ENCODE peak calls at places on chromosomes 6 and 20, in six cellular contexts. One of them, this sample, is unnamed.
A peak's percentile ranks its signal among the peaks of the same experiment; 100 is the strongest.

GRCh38 chr6:3913958-3914337 is 64.8 kb downstream of the FAM50B start:
- DNase-seq in heart right ventricle: no peak
- DNase-seq in hepatocyte: no peak
- DNase-seq in GM06990: no peak
- DNase-seq in keratinocyte: no peak
- DNase-seq in fibroblast of the aortic adventitia: no peak
- DNase-seq in this sample: peak; percentile 18

GRCh38 chr6:16600026-16600425 is 161.2 kb downstream of the ATXN1 start:
- DNase-seq in heart right ventricle: no peak
- DNase-seq in hepatocyte: no peak
- DNase-seq in GM06990: no peak
- DNase-seq in keratinocyte: no peak
- DNase-seq in fibroblast of the aortic adventitia: no peak
- DNase-seq in this sample: no peak

GRCh38 chr20:60921021-60921622 is 330.9 kb upstream of the CDH4 start:
- DNase-seq in heart right ventricle: peak; percentile 43
- DNase-seq in hepatocyte: peak; percentile 66
- DNase-seq in GM06990: no peak
- DNase-seq in keratinocyte: no peak
- DNase-seq in fibroblast of the aortic adventitia: no peak
- DNase-seq in this sample: peak; percentile 10

GRCh38 chr20:54350415-54350814 is 125.0 kb upstream of the DOK5 start:
- DNase-seq in heart right ventricle: no peak
- DNase-seq in hepatocyte: no peak
- DNase-seq in GM06990: no peak
- DNase-seq in keratinocyte: no peak
- DNase-seq in fibroblast of the aortic adventitia: peak; percentile 67
- DNase-seq in this sample: peak; percentile 65

GRCh38 chr6:156617376-156617775 is 159.8 kb upstream of the ARID1B start:
- DNase-seq in heart right ventricle: no peak
- DNase-seq in hepatocyte: peak; percentile 72
- DNase-seq in GM06990: no peak
- DNase-seq in keratinocyte: peak; percentile 13
- DNase-seq in fibroblast of the aortic adventitia: peak; percentile 61
- DNase-seq in this sample: peak; percentile 78

GRCh38 chr6:135251416-135251815 is 70.3 kb downstream of the MYB start:
- DNase-seq in heart right ventricle: no peak
- DNase-seq in hepatocyte: no peak
- DNase-seq in GM06990: no peak
- DNase-seq in keratinocyte: no peak
- DNase-seq in fibroblast of the aortic adventitia: no peak
- DNase-seq in this sample: no peak

GRCh38 chr6:72560721-72561593 is 60.9 kb upstream of the KCNQ5 start:
- DNase-seq in heart right ventricle: no peak
- DNase-seq in hepatocyte: no peak
- DNase-seq in GM06990: no peak
- DNase-seq in keratinocyte: no peak
- DNase-seq in fibroblast of the aortic adventitia: peak; percentile 28
- DNase-seq in this sample: peak; percentile 5

GRCh38 chr6:27078734-27079357 is 168.7 kb upstream of the PRSS16 start:
- DNase-seq in heart right ventricle: no peak
- DNase-seq in hepatocyte: peak; percentile 72
- DNase-seq in GM06990: peak; percentile 28
- DNase-seq in keratinocyte: no peak
- DNase-seq in fibroblast of the aortic adventitia: peak; percentile 79
- DNase-seq in this sample: peak; percentile 81

GRCh38 chr20:5766085-5766764 is 16.0 kb downstream of the SHLD1 start:
- DNase-seq in heart right ventricle: no peak
- DNase-seq in hepatocyte: no peak
- DNase-seq in GM06990: no peak
- DNase-seq in keratinocyte: no peak
- DNase-seq in fibroblast of the aortic adventitia: no peak
- DNase-seq in this sample: no peak

GRCh38 chr6:48141975-48142374 is 31.0 kb upstream of the PTCHD4 start:
- DNase-seq in heart right ventricle: no peak
- DNase-seq in hepatocyte: no peak
- DNase-seq in GM06990: no peak
- DNase-seq in keratinocyte: no peak
- DNase-seq in fibroblast of the aortic adventitia: no peak
- DNase-seq in this sample: no peak

GRCh38 chr20:63911171-63911570 is 16.2 kb downstream of the DNAJC5 start:
- DNase-seq in heart right ventricle: no peak
- DNase-seq in hepatocyte: no peak
- DNase-seq in GM06990: no peak
- DNase-seq in keratinocyte: peak; percentile 72
- DNase-seq in fibroblast of the aortic adventitia: peak; percentile 53
- DNase-seq in this sample: peak; percentile 14

GRCh38 chr6:126664271-126664670 is 324.4 kb downstream of the CENPW start:
- DNase-seq in heart right ventricle: no peak
- DNase-seq in hepatocyte: no peak
- DNase-seq in GM06990: no peak
- DNase-seq in keratinocyte: no peak
- DNase-seq in fibroblast of the aortic adventitia: peak; percentile 73
- DNase-seq in this sample: peak; percentile 25

GRCh38 chr6:20472748-20473147 is 61.5 kb upstream of the CDKAL1 start:
- DNase-seq in heart right ventricle: no peak
- DNase-seq in hepatocyte: no peak
- DNase-seq in GM06990: no peak
- DNase-seq in keratinocyte: no peak
- DNase-seq in fibroblast of the aortic adventitia: no peak
- DNase-seq in this sample: no peak

GRCh38 chr6:88538130-88538706 is 372.1 kb upstream of the CNR1 start:
- DNase-seq in heart right ventricle: no peak
- DNase-seq in hepatocyte: peak; percentile 52
- DNase-seq in GM06990: no peak
- DNase-seq in keratinocyte: no peak
- DNase-seq in fibroblast of the aortic adventitia: no peak
- DNase-seq in this sample: peak; percentile 12

GRCh38 chr6:137894779-137895385 is 27.8 kb downstream of the TNFAIP3 start:
- DNase-seq in heart right ventricle: no peak
- DNase-seq in hepatocyte: no peak
- DNase-seq in GM06990: no peak
- DNase-seq in keratinocyte: no peak
- DNase-seq in fibroblast of the aortic adventitia: peak; percentile 71
- DNase-seq in this sample: no peak

GRCh38 chr6:125597411-125598253 is 151.8 kb upstream of the HEY2 start:
- DNase-seq in heart right ventricle: peak; percentile 66
- DNase-seq in hepatocyte: no peak
- DNase-seq in GM06990: no peak
- DNase-seq in keratinocyte: no peak
- DNase-seq in fibroblast of the aortic adventitia: peak; percentile 68
- DNase-seq in this sample: no peak

GRCh38 chr6:162488444-162488843 is 239.1 kb downstream of the PRKN start:
- DNase-seq in heart right ventricle: no peak
- DNase-seq in hepatocyte: no peak
- DNase-seq in GM06990: no peak
- DNase-seq in keratinocyte: no peak
- DNase-seq in fibroblast of the aortic adventitia: no peak
- DNase-seq in this sample: no peak

GRCh38 chr20:22700387-22700786 is 116.0 kb upstream of the FOXA2 start:
- DNase-seq in heart right ventricle: no peak
- DNase-seq in hepatocyte: no peak
- DNase-seq in GM06990: no peak
- DNase-seq in keratinocyte: no peak
- DNase-seq in fibroblast of the aortic adventitia: peak; percentile 89
- DNase-seq in this sample: peak; percentile 79

GRCh38 chr20:36950432-36951197 is 893 bp downstream of the SAMHD1 start:
- DNase-seq in heart right ventricle: peak; percentile 47
- DNase-seq in hepatocyte: peak; percentile 16
- DNase-seq in GM06990: no peak
- DNase-seq in keratinocyte: no peak
- DNase-seq in fibroblast of the aortic adventitia: peak; percentile 39
- DNase-seq in this sample: peak; percentile 32

GRCh38 chr6:156396791-156397418 is 380.3 kb upstream of the ARID1B start:
- DNase-seq in heart right ventricle: no peak
- DNase-seq in hepatocyte: no peak
- DNase-seq in GM06990: peak; percentile 50
- DNase-seq in keratinocyte: no peak
- DNase-seq in fibroblast of the aortic adventitia: no peak
- DNase-seq in this sample: no peak

DNA sequence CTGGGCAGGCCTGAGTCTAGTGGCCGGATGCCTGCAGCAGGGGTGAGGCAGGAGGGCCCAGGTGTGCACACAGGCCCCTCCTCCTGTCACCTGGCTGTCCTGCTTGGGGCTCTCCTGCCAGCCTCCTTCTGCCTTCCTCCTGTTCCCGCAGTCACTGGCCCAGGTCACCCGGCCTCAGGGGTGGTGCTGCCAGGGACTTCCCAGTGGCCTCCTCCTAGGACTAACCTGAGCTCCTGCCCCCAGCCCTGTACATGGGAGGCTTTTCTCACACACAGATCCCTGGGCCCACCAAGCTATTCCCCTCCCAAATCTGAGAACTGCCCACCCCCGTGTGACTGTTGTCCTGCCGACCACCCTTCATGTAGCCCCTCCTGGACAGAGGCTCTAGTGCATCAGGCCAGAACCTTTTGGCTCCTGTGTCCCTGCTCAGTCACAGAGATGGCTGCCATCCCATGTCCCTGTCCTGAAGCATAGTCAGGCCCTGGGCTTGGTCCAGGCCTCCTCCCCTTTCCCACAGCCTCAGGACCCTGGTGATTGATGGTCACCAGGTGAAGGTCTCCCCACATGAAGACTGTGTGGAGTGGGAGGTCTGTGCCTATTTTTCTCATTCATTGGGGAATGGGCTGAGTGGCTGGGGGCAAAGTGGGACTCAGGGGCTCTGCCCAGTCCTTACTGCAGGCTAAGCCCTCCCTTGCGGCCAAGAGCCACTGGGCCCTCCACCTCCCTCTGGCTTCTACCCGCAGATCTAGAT is 1.1 kb upstream of the ULBP1 start:
- DNase-seq in heart right ventricle: no peak
- DNase-seq in hepatocyte: no peak
- DNase-seq in GM06990: no peak
- DNase-seq in keratinocyte: no peak
- DNase-seq in fibroblast of the aortic adventitia: no peak
- DNase-seq in this sample: no peak
- H3K4me3 ChIP-seq in heart right ventricle: no peak overlapping the region
- H3K4me3 ChIP-seq in hepatocyte: no peak overlapping the region
- H3K4me3 ChIP-seq in GM06990: no peak overlapping the region
- H3K4me3 ChIP-seq in keratinocyte: peak overlapping the region; percentile 74
- H3K4me3 ChIP-seq in fibroblast of the aortic adventitia: no peak overlapping the region
- H3K4me3 ChIP-seq in this sample: peak overlapping the region; percentile 51

DNA sequence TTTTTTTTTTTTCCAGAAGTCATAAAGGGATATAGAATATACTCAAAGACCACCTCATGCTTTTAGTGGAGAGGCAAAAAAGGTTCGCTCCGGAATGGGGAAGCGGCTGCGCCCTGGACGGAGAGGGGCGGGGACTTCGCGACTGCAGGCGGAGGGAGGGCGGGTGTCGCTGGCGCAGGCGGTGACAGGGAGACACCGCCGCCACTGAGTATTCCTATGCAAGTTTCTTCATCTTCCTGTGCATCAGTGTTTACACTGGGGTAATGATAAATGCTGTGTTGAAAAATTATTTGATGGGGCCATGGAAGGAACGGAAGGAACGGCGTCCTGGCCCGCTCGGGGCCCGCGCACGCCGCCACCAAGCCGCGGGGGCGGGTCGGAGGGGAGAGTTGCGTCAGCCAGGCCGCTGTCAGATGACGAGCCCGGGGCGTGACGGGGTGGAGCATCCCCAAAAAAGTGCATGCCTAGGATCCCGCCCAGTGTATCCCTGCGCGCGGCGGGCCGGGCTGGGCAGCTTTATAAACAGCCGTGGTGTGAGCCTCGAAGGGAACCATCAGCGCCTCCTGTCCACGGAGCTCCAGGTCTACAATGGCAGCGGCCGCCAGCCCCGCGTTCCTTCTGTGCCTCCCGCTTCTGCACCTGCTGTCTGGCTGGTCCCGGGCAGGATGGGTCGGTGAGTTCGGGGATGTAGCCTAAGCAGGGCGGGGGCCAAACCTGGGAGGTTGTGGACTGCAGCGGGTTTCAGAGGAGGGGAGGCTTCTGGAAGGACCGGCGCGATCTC is at the start of gene ULBP1:
- DNase-seq in heart right ventricle: peak; percentile 83
- DNase-seq in hepatocyte: peak; percentile 75
- DNase-seq in GM06990: peak; percentile 75
- DNase-seq in keratinocyte: no peak
- DNase-seq in fibroblast of the aortic adventitia: peak; percentile 86
- DNase-seq in this sample: peak; percentile 84
- TF ChIP-seq CTCF in heart right ventricle: no peak
- TF ChIP-seq CTCF in hepatocyte: no peak
- TF ChIP-seq CTCF in GM06990: no peak
- TF ChIP-seq CTCF in keratinocyte: peak; percentile 11
- TF ChIP-seq CTCF in fibroblast of the aortic adventitia: peak; percentile 27
- TF ChIP-seq CTCF in this sample: peak; percentile 7

GRCh38 chr6:117270121-117270959 is 5.0 kb downstream of the VGLL2 start:
- DNase-seq in heart right ventricle: peak; percentile 12
- DNase-seq in hepatocyte: peak; percentile 36
- DNase-seq in GM06990: no peak
- DNase-seq in keratinocyte: no peak
- DNase-seq in fibroblast of the aortic adventitia: no peak
- DNase-seq in this sample: no peak

GRCh38 chr6:117272886-117273285 is 7.5 kb downstream of the VGLL2 start:
- DNase-seq in heart right ventricle: no peak
- DNase-seq in hepatocyte: no peak
- DNase-seq in GM06990: no peak
- DNase-seq in keratinocyte: no peak
- DNase-seq in fibroblast of the aortic adventitia: no peak
- DNase-seq in this sample: no peak

GRCh38 chr6:117269649-117270120 is 4.3 kb downstream of the VGLL2 start:
- DNase-seq in heart right ventricle: no peak
- DNase-seq in hepatocyte: no peak
- DNase-seq in GM06990: no peak
- DNase-seq in keratinocyte: no peak
- DNase-seq in fibroblast of the aortic adventitia: no peak
- DNase-seq in this sample: no peak

GRCh38 chr6:117272032-117272866 is 6.9 kb downstream of the VGLL2 start:
- DNase-seq in heart right ventricle: no peak
- DNase-seq in hepatocyte: no peak
- DNase-seq in GM06990: no peak
- DNase-seq in keratinocyte: no peak
- DNase-seq in fibroblast of the aortic adventitia: no peak
- DNase-seq in this sample: no peak

DNA sequence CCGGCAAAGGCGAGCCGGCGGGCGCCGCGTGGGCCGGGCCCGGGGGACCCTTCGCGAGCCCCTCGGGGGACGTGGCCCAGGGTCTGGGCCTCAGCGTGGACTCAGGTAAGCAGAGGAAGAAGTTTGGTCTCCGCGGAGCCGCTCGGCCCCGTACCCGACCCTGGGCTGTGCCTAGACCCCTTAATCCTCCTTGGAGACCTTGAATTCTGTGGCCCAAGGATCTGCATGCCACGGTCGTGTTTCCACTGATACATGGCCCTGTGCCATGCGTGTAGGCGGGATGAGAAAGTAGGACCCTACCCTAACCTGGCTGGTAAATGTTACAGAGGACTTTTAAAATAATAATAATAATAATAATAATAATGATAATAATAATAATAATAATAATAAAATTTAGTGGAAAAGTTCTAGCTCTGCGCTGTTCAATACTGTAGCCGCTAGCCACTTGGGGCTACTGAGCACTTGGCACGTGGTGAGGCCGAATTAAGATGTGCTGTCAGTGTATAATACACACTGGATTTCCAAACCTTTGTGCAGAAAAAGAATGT is 5.7 kb downstream of the VGLL2 start:
- DNase-seq in heart right ventricle: no peak
- DNase-seq in hepatocyte: no peak
- DNase-seq in GM06990: no peak
- DNase-seq in keratinocyte: no peak
- DNase-seq in fibroblast of the aortic adventitia: no peak
- DNase-seq in this sample: no peak
- H3K4me3 ChIP-seq in heart right ventricle: no peak overlapping the region
- H3K4me3 ChIP-seq in hepatocyte: no peak overlapping the region
- H3K4me3 ChIP-seq in GM06990: no peak overlapping the region
- H3K4me3 ChIP-seq in keratinocyte: no peak overlapping the region
- H3K4me3 ChIP-seq in fibroblast of the aortic adventitia: no peak overlapping the region
- H3K4me3 ChIP-seq in this sample: no peak overlapping the region

GRCh38 chr6:96899019-96899418 is 1.3 kb upstream of the NDUFAF4 start:
- DNase-seq in heart right ventricle: no peak
- DNase-seq in hepatocyte: peak; percentile 63
- DNase-seq in GM06990: no peak
- DNase-seq in keratinocyte: no peak
- DNase-seq in fibroblast of the aortic adventitia: peak; percentile 76
- DNase-seq in this sample: peak; percentile 67
- TF ChIP-seq CTCF in heart right ventricle: peak; percentile 48
- TF ChIP-seq CTCF in hepatocyte: peak; percentile 72
- TF ChIP-seq CTCF in GM06990: peak; percentile 27
- TF ChIP-seq CTCF in keratinocyte: no peak
- TF ChIP-seq CTCF in fibroblast of the aortic adventitia: peak; percentile 55
- TF ChIP-seq CTCF in this sample: peak; percentile 44